ENCODE peak calls at places on chromosomes 1 and 21, in seven cellular contexts. D, S, X, K, A, Z and T are unnamed samples.

GRCh38 chr21:36461918-36462486 is 17.9 kb downstream of the CLDN14 start:
- DNase-seq in D (no peak), S (no peak), A (no peak), Z (no peak), X (peak; percentile 77), K (no peak), T (no peak)

GRCh38 chr1:23187637-23188036 is 19.0 kb upstream of the LUZP1 start:
- DNase-seq in D (no peak), Z (no peak), X (no peak), K (no peak), A (no peak), S (no peak), T (no peak)

GRCh38 chr21:41951876-41952567 is 1.8 kb downstream of the C2CD2 start:
- DNase-seq in A (no peak), X (no peak), Z (no peak), K (no peak), S (no peak), D (no peak), T (no peak)

GRCh38 chr1:216498277-216498676 is 75.0 kb upstream of the USH2A start:
- DNase-seq in K (no peak), A (no peak), X (no peak), Z (no peak), D (no peak), S (no peak), T (no peak)

GRCh38 chr21:26449161-26449560 is 123.9 kb downstream of the CYYR1 start:
- DNase-seq in Z (peak; percentile 42), A (no peak), K (peak; percentile 75), S (no peak), X (peak; percentile 93), D (no peak), T (no peak)

GRCh38 chr1:17874231-17874630 is 119.1 kb downstream of the ACTL8 start:
- DNase-seq in D (no peak), X (no peak), S (no peak), K (peak; percentile 88), A (no peak), Z (peak; percentile 78), T (no peak)

GRCh38 chr1:54581621-54582035 is 33.6 kb downstream of the ACOT11 start:
- DNase-seq in A (no peak), K (peak; percentile 61), S (no peak), Z (peak; percentile 67), X (peak; percentile 94), D (no peak), T (no peak)

GRCh38 chr1:219066631-219067349 is 106.9 kb upstream of the LYPLAL1 start:
- DNase-seq in X (peak; percentile 56), Z (peak; percentile 62), K (peak; percentile 72), D (no peak), A (no peak), S (no peak), T (no peak)

GRCh38 chr1:153612111-153612754 is 704 bp downstream of the S100A16 start:
- DNase-seq in X (peak; percentile 33), K (no peak), D (no peak), S (no peak), Z (peak; percentile 32), A (no peak), T (no peak)

GRCh38 chr1:171141336-171142051 is 43.6 kb upstream of the FMO2 start:
- DNase-seq in A (no peak), Z (peak; percentile 96), S (no peak), X (no peak), D (no peak), K (peak; percentile 99), T (no peak)

GRCh38 chr1:151368745-151369610 is 3.5 kb downstream of the SELENBP1 start:
- DNase-seq in S (no peak), Z (no peak), K (no peak), X (no peak), A (no peak), D (no peak), T (no peak)

GRCh38 chr1:169107673-169108160 is 1.2 kb downstream of the ATP1B1 start:
- DNase-seq in X (peak; percentile 61), Z (peak; percentile 51), S (no peak), D (no peak), A (no peak), K (peak; percentile 77), T (no peak)